ENCODE peak calls at places on chromosomes 3 and 15, in four cellular contexts. V is WTC11, O is A549, J is HepG2. N is an unnamed sample.

GRCh38 chr15:79970921-79971434 is at the start of gene BCL2A1:
- DNase-seq in V (no peak), O (peak), J (no peak), N (peak)

GRCh38 chr3:172324591-172325203 is 123.6 kb downstream of the GHSR start:
- DNase-seq in J (no peak), O (no peak), V (no peak), N (no peak)

GRCh38 chr3:129009266-129009665 is 8.2 kb downstream of the EFCC1 start:
- DNase-seq in V (no peak), O (no peak), J (no peak), N (no peak)

GRCh38 chr3:126108689-126109075 is 24.8 kb upstream of the SLC41A3 start:
- DNase-seq in O (no peak), J (no peak), V (no peak), N (no peak)

GRCh38 chr3:111603679-111604643 is 8.8 kb upstream of the ZBED2 start:
- DNase-seq in V (no peak), O (no peak), J (no peak), N (no peak)

GRCh38 chr3:153967260-153967659 is 153.9 kb upstream of the ARHGEF26 start:
- DNase-seq in O (no peak), V (no peak), J (no peak), N (no peak)

GRCh38 chr3:23389089-23389488 is 186.0 kb downstream of the UBE2E2 start:
- DNase-seq in O (no peak), J (no peak), V (peak), N (no peak)

GRCh38 chr15:39785139-39785538 is 2.5 kb upstream of the FSIP1 start:
- DNase-seq in J (no peak), O (no peak), V (no peak), N (no peak)

GRCh38 chr3:71994203-71994602 is 209.3 kb upstream of the PROK2 start:
- DNase-seq in J (no peak), O (no peak), V (no peak), N (no peak)

GRCh38 chr15:85753791-85754452 is 40.8 kb downstream of the KLHL25 start:
- DNase-seq in V (no peak), J (no peak), O (no peak), N (no peak)

GRCh38 chr3:138365253-138365555 is 16.8 kb downstream of the MRAS start:
- DNase-seq in O (no peak), J (no peak), V (no peak), N (no peak)

GRCh38 chr3:66302288-66302687 is 81.5 kb downstream of the SLC25A26 start:
- DNase-seq in V (no peak), J (no peak), O (no peak), N (no peak)

GRCh38 chr3:101779047-101779807 is at the start of gene NXPE3:
- DNase-seq in J (peak), O (peak), V (peak), N (peak)

GRCh38 chr3:14791343-14791945 is 27.3 kb upstream of the FGD5 start:
- DNase-seq in V (peak), J (peak), O (peak), N (peak)

GRCh38 chr15:100778831-100779288 is 100.8 kb upstream of the ALDH1A3 start:
- DNase-seq in O (no peak), J (no peak), V (peak), N (no peak)

GRCh38 chr3:4794331-4794730 is 184.9 kb upstream of the BHLHE40 start:
- DNase-seq in O (no peak), V (no peak), J (no peak), N (no peak)

GRCh38 chr3:58434511-58434910 is 879 bp upstream of the PDHB start:
- DNase-seq in V (peak), O (no peak), J (no peak), N (no peak)

GRCh38 chr15:67142142-67143092 is 77.0 kb downstream of the SMAD3 start:
- DNase-seq in O (no peak), V (no peak), J (no peak), N (no peak)

GRCh38 chr3:33395900-33396299 is 44.3 kb downstream of the UBP1 start:
- DNase-seq in O (no peak), J (no peak), V (no peak), N (no peak)

GRCh38 chr15:63749330-63749942 is 84.3 kb downstream of the HERC1 start:
- DNase-seq in V (no peak), J (no peak), O (no peak), N (no peak)
- TF ChIP-seq NR3C1 in V (no peak), J (no peak), O (no peak), N (no peak)

DNA sequence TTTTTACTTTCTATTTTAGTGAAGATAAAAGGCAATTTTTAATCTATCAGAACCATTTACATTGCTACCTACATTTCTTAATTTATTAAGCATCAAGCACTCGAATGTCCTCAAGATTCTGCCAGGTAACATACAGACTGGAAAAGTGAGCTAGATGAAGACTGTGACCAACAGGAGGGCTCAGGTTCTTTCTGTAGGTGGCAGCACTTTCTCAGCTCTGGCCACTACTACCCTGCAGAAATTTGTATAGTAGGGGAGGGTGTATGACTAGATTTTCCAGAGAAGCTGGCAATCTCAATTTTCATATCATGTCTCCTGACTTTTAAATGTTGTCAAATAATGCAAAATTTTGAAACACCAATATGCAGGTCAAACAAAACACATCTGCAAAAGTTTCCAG is 165.0 kb upstream of the SUCLG2 start:
- DNase-seq in O (no peak), V (no peak), J (no peak), N (no peak)
- TF ChIP-seq NR3C1 in O (no peak), V (no peak), J (no peak), N (no peak)

GRCh38 chr3:119149484-119149883 is 3.5 kb downstream of the TEX55 start:
- DNase-seq in O (no peak), V (no peak), J (no peak), N (no peak)
- TF ChIP-seq NR3C1 in O (no peak), V (no peak), J (no peak), N (no peak)

DNA sequence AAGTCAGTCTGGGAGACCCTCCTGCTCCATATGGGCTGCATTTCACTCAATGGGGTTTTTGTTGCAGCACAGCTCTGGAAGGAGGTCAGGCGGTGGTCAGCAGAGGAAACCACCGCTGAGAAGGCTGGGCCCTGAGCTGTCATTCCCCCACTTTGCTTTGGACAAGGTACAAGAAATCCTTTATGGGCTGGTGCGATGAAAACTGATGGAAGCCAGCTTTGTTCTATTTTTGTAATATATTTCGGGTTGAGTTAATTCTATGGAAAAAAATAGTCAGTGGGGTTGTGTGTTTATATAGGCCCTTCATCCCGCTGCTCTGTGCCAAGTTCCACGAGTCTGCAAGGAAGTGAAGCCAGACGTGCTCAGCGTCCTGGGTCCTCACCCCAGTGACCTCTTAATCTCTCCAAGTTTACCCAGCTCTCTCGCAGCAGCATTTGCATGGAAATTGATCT is 157.2 kb upstream of the TMC3 start:
- DNase-seq in O (no peak), V (peak), J (no peak), N (no peak)
- TF ChIP-seq NR3C1 in O (no peak), V (no peak), J (no peak), N (no peak)

DNA sequence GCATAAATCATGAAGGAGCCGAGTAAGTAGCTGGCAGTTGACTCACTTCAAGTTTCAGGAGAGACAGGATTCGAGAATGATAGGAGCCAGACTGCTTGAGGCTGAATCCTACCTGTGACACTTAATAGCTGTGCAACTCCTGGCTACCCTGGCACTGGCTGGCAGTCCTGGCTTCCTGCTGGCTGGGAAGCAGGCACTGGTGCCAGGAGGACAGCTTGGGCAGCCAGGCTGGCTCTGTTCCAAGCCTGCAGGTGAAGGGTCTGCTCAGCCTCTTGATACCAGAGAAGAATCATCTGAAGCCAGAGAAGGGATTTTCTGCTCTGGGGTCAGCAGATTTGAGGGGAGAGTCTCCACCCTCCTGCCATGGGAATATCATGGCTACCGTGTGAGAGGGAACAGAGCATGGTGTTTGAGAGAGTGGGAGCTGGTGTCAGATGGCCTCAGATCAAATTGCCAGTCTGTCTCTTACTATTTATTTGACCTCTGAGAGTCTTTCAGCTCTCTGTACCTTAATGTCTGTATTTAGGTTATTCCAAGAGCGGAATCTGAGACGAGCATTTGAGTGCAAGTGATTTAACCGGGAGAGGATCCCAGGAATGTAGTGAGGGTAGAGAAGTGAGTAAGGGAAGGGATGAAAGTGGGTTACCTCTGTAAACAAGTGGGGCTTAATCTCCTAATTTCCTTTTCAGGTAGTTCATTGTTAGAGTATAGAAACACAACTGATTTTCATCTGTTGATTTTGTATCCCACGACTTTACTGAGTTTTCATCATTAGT is 4.5 kb upstream of the XIRP1 start:
- DNase-seq in V (no peak), J (no peak), O (no peak), N (no peak)
- TF ChIP-seq NR3C1 in V (no peak), J (no peak), O (no peak), N (no peak)

N was measured in K562.